ENCODE peak calls at places on chromosomes 3 and 15, in five cellular contexts. One of them, this sample, is unnamed.

GRCh38 chr15:39581501-39582285 is 814 bp downstream of the THBS1 start:
- DNase-seq in activated naive CD8-positive, alpha-beta T cell treated with anti-CD3 and anti-CD28 coated beads for 36 hours: no peak
- DNase-seq in NCI-H2081 treated with DMSO at 0.1 percent for 48 hours: no peak
- DNase-seq in HEK293T: peak
- DNase-seq in posterior cingulate gyrus: peak
- DNase-seq in this sample: no peak

GRCh38 chr15:31391687-31392671 is 65.3 kb downstream of the KLF13 start:
- DNase-seq in activated naive CD8-positive, alpha-beta T cell treated with anti-CD3 and anti-CD28 coated beads for 36 hours: peak
- DNase-seq in NCI-H2081 treated with DMSO at 0.1 percent for 48 hours: no peak
- DNase-seq in HEK293T: peak
- DNase-seq in posterior cingulate gyrus: peak
- DNase-seq in this sample: peak

GRCh38 chr3:194487289-194488006 is 646 bp upstream of the ATP13A3 start:
- DNase-seq in activated naive CD8-positive, alpha-beta T cell treated with anti-CD3 and anti-CD28 coated beads for 36 hours: peak
- DNase-seq in NCI-H2081 treated with DMSO at 0.1 percent for 48 hours: peak
- DNase-seq in HEK293T: no peak
- DNase-seq in posterior cingulate gyrus: peak
- DNase-seq in this sample: peak

GRCh38 chr15:63763476-63764123 is 70.1 kb downstream of the HERC1 start:
- DNase-seq in activated naive CD8-positive, alpha-beta T cell treated with anti-CD3 and anti-CD28 coated beads for 36 hours: no peak
- DNase-seq in NCI-H2081 treated with DMSO at 0.1 percent for 48 hours: no peak
- DNase-seq in HEK293T: no peak
- DNase-seq in posterior cingulate gyrus: no peak
- DNase-seq in this sample: peak

GRCh38 chr3:190626951-190627620 is 113.2 kb downstream of the IL1RAP start:
- DNase-seq in activated naive CD8-positive, alpha-beta T cell treated with anti-CD3 and anti-CD28 coated beads for 36 hours: no peak
- DNase-seq in NCI-H2081 treated with DMSO at 0.1 percent for 48 hours: no peak
- DNase-seq in HEK293T: no peak
- DNase-seq in posterior cingulate gyrus: no peak
- DNase-seq in this sample: no peak

GRCh38 chr3:11774296-11774877 is 72.3 kb downstream of the TAMM41 start:
- DNase-seq in activated naive CD8-positive, alpha-beta T cell treated with anti-CD3 and anti-CD28 coated beads for 36 hours: no peak
- DNase-seq in NCI-H2081 treated with DMSO at 0.1 percent for 48 hours: no peak
- DNase-seq in HEK293T: peak
- DNase-seq in posterior cingulate gyrus: no peak
- DNase-seq in this sample: no peak

GRCh38 chr3:46668116-46668515 is 25.4 kb downstream of the ALS2CL start:
- DNase-seq in activated naive CD8-positive, alpha-beta T cell treated with anti-CD3 and anti-CD28 coated beads for 36 hours: no peak
- DNase-seq in NCI-H2081 treated with DMSO at 0.1 percent for 48 hours: no peak
- DNase-seq in HEK293T: no peak
- DNase-seq in posterior cingulate gyrus: peak
- DNase-seq in this sample: no peak

GRCh38 chr15:80234883-80235282 is 17.1 kb downstream of the CTXND1 start:
- DNase-seq in activated naive CD8-positive, alpha-beta T cell treated with anti-CD3 and anti-CD28 coated beads for 36 hours: peak
- DNase-seq in NCI-H2081 treated with DMSO at 0.1 percent for 48 hours: no peak
- DNase-seq in HEK293T: peak
- DNase-seq in posterior cingulate gyrus: no peak
- DNase-seq in this sample: peak

GRCh38 chr15:23387791-23388190 is 33.2 kb downstream of the GOLGA8S start:
- DNase-seq in activated naive CD8-positive, alpha-beta T cell treated with anti-CD3 and anti-CD28 coated beads for 36 hours: no peak
- DNase-seq in NCI-H2081 treated with DMSO at 0.1 percent for 48 hours: no peak
- DNase-seq in HEK293T: no peak
- DNase-seq in posterior cingulate gyrus: no peak
- DNase-seq in this sample: no peak

GRCh38 chr3:57166660-57167059 is 1.5 kb upstream of the IL17RD start:
- DNase-seq in activated naive CD8-positive, alpha-beta T cell treated with anti-CD3 and anti-CD28 coated beads for 36 hours: no peak
- DNase-seq in NCI-H2081 treated with DMSO at 0.1 percent for 48 hours: no peak
- DNase-seq in HEK293T: no peak
- DNase-seq in posterior cingulate gyrus: no peak
- DNase-seq in this sample: no peak

GRCh38 chr15:34663101-34663500 is 79.7 kb upstream of the GOLGA8B start:
- DNase-seq in activated naive CD8-positive, alpha-beta T cell treated with anti-CD3 and anti-CD28 coated beads for 36 hours: no peak
- DNase-seq in NCI-H2081 treated with DMSO at 0.1 percent for 48 hours: no peak
- DNase-seq in HEK293T: no peak
- DNase-seq in posterior cingulate gyrus: no peak
- DNase-seq in this sample: no peak

GRCh38 chr3:129462365-129462968 is 22.4 kb downstream of the IFT122 start:
- DNase-seq in activated naive CD8-positive, alpha-beta T cell treated with anti-CD3 and anti-CD28 coated beads for 36 hours: no peak
- DNase-seq in NCI-H2081 treated with DMSO at 0.1 percent for 48 hours: no peak
- DNase-seq in HEK293T: no peak
- DNase-seq in posterior cingulate gyrus: no peak
- DNase-seq in this sample: no peak

GRCh38 chr15:58344164-58345070 is 87.4 kb upstream of the LIPC start:
- DNase-seq in activated naive CD8-positive, alpha-beta T cell treated with anti-CD3 and anti-CD28 coated beads for 36 hours: no peak
- DNase-seq in NCI-H2081 treated with DMSO at 0.1 percent for 48 hours: no peak
- DNase-seq in HEK293T: no peak
- DNase-seq in posterior cingulate gyrus: no peak
- DNase-seq in this sample: no peak

GRCh38 chr3:37145607-37146006 is 28.8 kb downstream of the LRRFIP2 start:
- DNase-seq in activated naive CD8-positive, alpha-beta T cell treated with anti-CD3 and anti-CD28 coated beads for 36 hours: no peak
- DNase-seq in NCI-H2081 treated with DMSO at 0.1 percent for 48 hours: no peak
- DNase-seq in HEK293T: no peak
- DNase-seq in posterior cingulate gyrus: no peak
- DNase-seq in this sample: no peak

GRCh38 chr3:181694805-181695660 is 16.7 kb upstream of the SOX2 start:
- DNase-seq in activated naive CD8-positive, alpha-beta T cell treated with anti-CD3 and anti-CD28 coated beads for 36 hours: no peak
- DNase-seq in NCI-H2081 treated with DMSO at 0.1 percent for 48 hours: no peak
- DNase-seq in HEK293T: no peak
- DNase-seq in posterior cingulate gyrus: peak
- DNase-seq in this sample: no peak

GRCh38 chr15:57667171-57667924 is 39.2 kb upstream of the POLR2M start:
- DNase-seq in activated naive CD8-positive, alpha-beta T cell treated with anti-CD3 and anti-CD28 coated beads for 36 hours: no peak
- DNase-seq in NCI-H2081 treated with DMSO at 0.1 percent for 48 hours: no peak
- DNase-seq in HEK293T: peak
- DNase-seq in posterior cingulate gyrus: no peak
- DNase-seq in this sample: no peak

GRCh38 chr3:163726125-163726524 is 1352.2 kb downstream of the SI start:
- DNase-seq in activated naive CD8-positive, alpha-beta T cell treated with anti-CD3 and anti-CD28 coated beads for 36 hours: no peak
- DNase-seq in NCI-H2081 treated with DMSO at 0.1 percent for 48 hours: no peak
- DNase-seq in HEK293T: no peak
- DNase-seq in posterior cingulate gyrus: no peak
- DNase-seq in this sample: no peak

GRCh38 chr3:20080956-20081554 is 40.8 kb downstream of the KAT2B start:
- DNase-seq in activated naive CD8-positive, alpha-beta T cell treated with anti-CD3 and anti-CD28 coated beads for 36 hours: peak
- DNase-seq in NCI-H2081 treated with DMSO at 0.1 percent for 48 hours: no peak
- DNase-seq in HEK293T: no peak
- DNase-seq in posterior cingulate gyrus: peak
- DNase-seq in this sample: no peak

GRCh38 chr3:79286882-79287281 is 480.9 kb downstream of the ROBO1 start:
- DNase-seq in activated naive CD8-positive, alpha-beta T cell treated with anti-CD3 and anti-CD28 coated beads for 36 hours: no peak
- DNase-seq in NCI-H2081 treated with DMSO at 0.1 percent for 48 hours: no peak
- DNase-seq in HEK293T: no peak
- DNase-seq in posterior cingulate gyrus: no peak
- DNase-seq in this sample: no peak

GRCh38 chr3:111733154-111733553 is 125.9 kb upstream of the PHLDB2 start:
- DNase-seq in activated naive CD8-positive, alpha-beta T cell treated with anti-CD3 and anti-CD28 coated beads for 36 hours: no peak
- DNase-seq in NCI-H2081 treated with DMSO at 0.1 percent for 48 hours: no peak
- DNase-seq in HEK293T: no peak
- DNase-seq in posterior cingulate gyrus: no peak
- DNase-seq in this sample: no peak

GRCh38 chr3:158768361-158768787 is 33.5 kb upstream of the MFSD1 start:
- DNase-seq in activated naive CD8-positive, alpha-beta T cell treated with anti-CD3 and anti-CD28 coated beads for 36 hours: no peak
- DNase-seq in NCI-H2081 treated with DMSO at 0.1 percent for 48 hours: no peak
- DNase-seq in HEK293T: no peak
- DNase-seq in posterior cingulate gyrus: no peak
- DNase-seq in this sample: no peak

GRCh38 chr15:31302778-31303433 is 23.7 kb upstream of the KLF13 start:
- DNase-seq in activated naive CD8-positive, alpha-beta T cell treated with anti-CD3 and anti-CD28 coated beads for 36 hours: no peak
- DNase-seq in NCI-H2081 treated with DMSO at 0.1 percent for 48 hours: no peak
- DNase-seq in HEK293T: peak
- DNase-seq in posterior cingulate gyrus: no peak
- DNase-seq in this sample: peak

GRCh38 chr15:71471347-71471746 is 339.0 kb upstream of the NR2E3 start:
- DNase-seq in activated naive CD8-positive, alpha-beta T cell treated with anti-CD3 and anti-CD28 coated beads for 36 hours: no peak
- DNase-seq in NCI-H2081 treated with DMSO at 0.1 percent for 48 hours: no peak
- DNase-seq in HEK293T: no peak
- DNase-seq in posterior cingulate gyrus: no peak
- DNase-seq in this sample: peak

GRCh38 chr15:63999177-63999576 is 47.1 kb downstream of the DAPK2 start:
- DNase-seq in activated naive CD8-positive, alpha-beta T cell treated with anti-CD3 and anti-CD28 coated beads for 36 hours: no peak
- DNase-seq in NCI-H2081 treated with DMSO at 0.1 percent for 48 hours: no peak
- DNase-seq in HEK293T: no peak
- DNase-seq in posterior cingulate gyrus: no peak
- DNase-seq in this sample: no peak

GRCh38 chr15:100596792-100597191 is 5.2 kb downstream of the LINS1 start:
- DNase-seq in activated naive CD8-positive, alpha-beta T cell treated with anti-CD3 and anti-CD28 coated beads for 36 hours: peak
- DNase-seq in NCI-H2081 treated with DMSO at 0.1 percent for 48 hours: no peak
- DNase-seq in HEK293T: no peak
- DNase-seq in posterior cingulate gyrus: no peak
- DNase-seq in this sample: peak

GRCh38 chr3:186915808-186916796 is 14.2 kb upstream of the ST6GAL1 start:
- DNase-seq in activated naive CD8-positive, alpha-beta T cell treated with anti-CD3 and anti-CD28 coated beads for 36 hours: peak
- DNase-seq in NCI-H2081 treated with DMSO at 0.1 percent for 48 hours: no peak
- DNase-seq in HEK293T: no peak
- DNase-seq in posterior cingulate gyrus: no peak
- DNase-seq in this sample: no peak

GRCh38 chr3:169266351-169266750 is 397.2 kb downstream of the MECOM start:
- DNase-seq in activated naive CD8-positive, alpha-beta T cell treated with anti-CD3 and anti-CD28 coated beads for 36 hours: no peak
- DNase-seq in NCI-H2081 treated with DMSO at 0.1 percent for 48 hours: no peak
- DNase-seq in HEK293T: no peak
- DNase-seq in posterior cingulate gyrus: no peak
- DNase-seq in this sample: no peak

GRCh38 chr15:89371145-89372044 is 36.8 kb upstream of the POLG start:
- DNase-seq in activated naive CD8-positive, alpha-beta T cell treated with anti-CD3 and anti-CD28 coated beads for 36 hours: no peak
- DNase-seq in NCI-H2081 treated with DMSO at 0.1 percent for 48 hours: no peak
- DNase-seq in HEK293T: no peak
- DNase-seq in posterior cingulate gyrus: no peak
- DNase-seq in this sample: no peak

GRCh38 chr3:5186854-5187151 is 704 bp upstream of the EDEM1 start:
- DNase-seq in activated naive CD8-positive, alpha-beta T cell treated with anti-CD3 and anti-CD28 coated beads for 36 hours: no peak
- DNase-seq in NCI-H2081 treated with DMSO at 0.1 percent for 48 hours: no peak
- DNase-seq in HEK293T: peak
- DNase-seq in posterior cingulate gyrus: no peak
- DNase-seq in this sample: no peak

GRCh38 chr3:10335871-10336622 is 15.1 kb upstream of the SEC13 start:
- DNase-seq in activated naive CD8-positive, alpha-beta T cell treated with anti-CD3 and anti-CD28 coated beads for 36 hours: no peak
- DNase-seq in NCI-H2081 treated with DMSO at 0.1 percent for 48 hours: no peak
- DNase-seq in HEK293T: no peak
- DNase-seq in posterior cingulate gyrus: no peak
- DNase-seq in this sample: no peak

GRCh38 chr15:66766282-66767228 is 64.5 kb downstream of the SMAD6 start:
- DNase-seq in activated naive CD8-positive, alpha-beta T cell treated with anti-CD3 and anti-CD28 coated beads for 36 hours: no peak
- DNase-seq in NCI-H2081 treated with DMSO at 0.1 percent for 48 hours: no peak
- DNase-seq in HEK293T: no peak
- DNase-seq in posterior cingulate gyrus: no peak
- DNase-seq in this sample: no peak